ENCODE peak calls at places on chromosome 20, in eight cellular contexts. Y is AG04450, K is breast epithelium, O is fibroblast of the aortic adventitia, E is adrenal gland, X is Calu3, Z is left lung, N is PC-3. Q is an unnamed sample.

GRCh38 chr20:63129991-63130653 is 85.8 kb downstream of the YTHDF1 start:
- DNase-seq in Z (no peak), X (no peak), O (no peak), K (no peak), E (no peak), N (no peak), Y (no peak), Q (no peak)

GRCh38 chr20:31475032-31475431 is at the start of the genes DEFB124 and REM1:
- DNase-seq in X (no peak), O (no peak), N (no peak), E (no peak), Y (no peak), K (no peak), Z (peak), Q (no peak)

GRCh38 chr20:1331801-1332453 is 3.0 kb upstream of the SDCBP2 start:
- DNase-seq in N (no peak), X (no peak), E (peak), O (no peak), K (peak), Y (no peak), Z (no peak), Q (no peak)

GRCh38 chr20:53695797-53696527 is 102.3 kb upstream of the ZNF217 start:
- DNase-seq in K (no peak), E (no peak), Z (no peak), O (no peak), N (no peak), X (no peak), Y (no peak), Q (no peak)

GRCh38 chr20:63351380-63351700 is 9.8 kb downstream of the CHRNA4 start:
- DNase-seq in O (no peak), Y (no peak), Z (peak), K (no peak), X (no peak), N (no peak), E (no peak), Q (no peak)

GRCh38 chr20:20002101-20002998 is 14.8 kb upstream of the NAA20 start:
- DNase-seq in O (no peak), K (no peak), E (peak), Z (no peak), Y (no peak), X (no peak), N (peak), Q (no peak)

GRCh38 chr20:354298-354977 is 7.5 kb downstream of the NRSN2 start:
- DNase-seq in O (peak), Z (peak), X (peak), N (peak), Y (peak), K (peak), E (peak), Q (no peak)

GRCh38 chr20:11755071-11755881 is 162.4 kb upstream of the BTBD3 start:
- DNase-seq in E (no peak), N (peak), K (no peak), O (peak), X (no peak), Z (no peak), Y (no peak), Q (no peak)

GRCh38 chr20:33914871-33915270 is 78.8 kb upstream of the RALY start:
- DNase-seq in N (peak), O (peak), E (no peak), X (peak), K (no peak), Y (peak), Z (no peak), Q (no peak)

GRCh38 chr20:38673731-38674177 is 50.5 kb upstream of the SLC32A1 start:
- DNase-seq in E (no peak), X (no peak), O (no peak), Y (no peak), K (no peak), N (no peak), Z (no peak), Q (no peak)

GRCh38 chr20:24890286-24890685 is 58.8 kb upstream of the CST7 start:
- DNase-seq in Y (no peak), Z (no peak), N (no peak), O (no peak), E (no peak), X (no peak), K (no peak), Q (no peak)
- TF ChIP-seq CTCF in Y (no peak), Z (no peak), N (no peak), O (no peak), E (no peak), X (no peak), K (no peak), Q (no peak)

GRCh38 chr20:32534661-32535240 is 50.4 kb downstream of the NOL4L start:
- DNase-seq in N (no peak), X (no peak), Z (peak), K (no peak), E (no peak), O (no peak), Y (no peak), Q (no peak)

GRCh38 chr20:32537657-32538525 is 47.2 kb downstream of the NOL4L start:
- DNase-seq in N (no peak), E (no peak), Y (no peak), O (no peak), X (peak), Z (peak), K (no peak), Q (no peak)

GRCh38 chr20:32535953-32536823 is 48.9 kb downstream of the NOL4L start:
- DNase-seq in O (no peak), N (peak), Y (no peak), X (peak), Z (peak), K (no peak), E (no peak), Q (no peak)

GRCh38 chr20:32536861-32537656 is 48.1 kb downstream of the NOL4L start:
- DNase-seq in O (no peak), Z (peak), E (no peak), K (no peak), Y (no peak), X (peak), N (peak), Q (no peak)

DNA sequence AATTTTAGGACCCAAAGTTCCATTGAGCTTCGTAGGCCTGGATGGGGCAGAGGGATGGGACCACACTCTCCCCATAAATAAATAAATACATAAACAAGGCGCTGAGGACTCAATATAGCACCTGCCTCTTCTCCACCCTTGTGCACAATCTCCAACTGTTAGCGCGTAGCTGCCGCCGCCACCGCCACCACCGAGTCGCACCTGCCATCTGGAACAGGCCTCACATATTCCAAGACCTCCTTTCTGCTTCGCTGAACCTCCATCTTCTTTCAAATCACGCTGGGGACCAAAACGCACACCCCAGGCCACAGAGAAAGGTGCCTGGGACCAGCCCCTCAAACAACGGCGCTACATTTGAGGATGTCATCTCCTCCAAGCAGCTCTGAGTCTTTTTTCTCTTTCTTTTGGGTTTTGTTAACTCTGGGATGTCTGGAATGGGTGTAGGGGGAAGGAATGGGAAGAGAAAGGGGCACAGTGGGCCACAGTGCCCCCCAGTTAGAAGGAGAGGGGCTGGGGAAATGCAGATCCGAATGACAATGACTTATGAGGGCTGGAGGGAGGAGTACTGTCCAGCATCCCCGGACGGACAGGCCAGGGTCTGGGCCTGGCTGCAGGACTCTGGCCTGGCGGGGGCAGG is 49.7 kb downstream of the NOL4L start:
- DNase-seq in O (no peak), E (no peak), N (no peak), K (no peak), Y (no peak), Z (peak), X (no peak), Q (no peak)
- TF ChIP-seq CTCF in O (no peak), E (no peak), N (no peak), K (no peak), Y (no peak), Z (no peak), X (no peak), Q (no peak)

DNA sequence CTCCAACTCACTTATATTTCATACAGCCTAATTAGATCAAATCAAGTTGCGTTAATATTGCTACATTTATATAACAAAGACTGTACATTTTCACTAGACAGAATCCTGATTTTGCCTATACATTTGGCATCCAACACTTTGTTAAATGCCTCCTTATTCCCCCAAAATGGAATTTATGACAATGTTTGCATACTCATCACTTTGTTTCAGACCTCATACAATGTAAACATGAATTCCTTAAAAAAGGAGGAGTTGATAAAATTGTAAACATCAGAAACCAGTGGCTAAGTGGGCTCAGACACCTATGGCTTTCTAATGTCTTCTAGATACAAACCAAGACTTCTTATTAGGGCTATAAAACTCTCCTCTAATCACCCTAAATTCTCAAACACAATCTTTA is 87.3 kb downstream of the CHD6 start:
- DNase-seq in N (no peak), O (no peak), Y (no peak), K (no peak), X (no peak), Z (no peak), E (no peak), Q (no peak)
- TF ChIP-seq CTCF in N (no peak), O (no peak), Y (no peak), K (no peak), X (no peak), Z (no peak), E (no peak), Q (no peak)

GRCh38 chr20:46757754-46758678 is 48.6 kb downstream of the SLC2A10 start:
- DNase-seq in N (peak), O (peak), Z (no peak), K (peak), X (peak), E (peak), Y (no peak), Q (no peak)

GRCh38 chr20:46758929-46759669 is 49.6 kb downstream of the SLC2A10 start:
- DNase-seq in K (no peak), E (no peak), N (no peak), O (no peak), X (no peak), Y (no peak), Z (no peak), Q (no peak)

GRCh38 chr20:46757135-46757534 is 47.7 kb downstream of the SLC2A10 start:
- DNase-seq in N (no peak), X (no peak), O (no peak), Y (no peak), E (no peak), Z (no peak), K (no peak), Q (no peak)

GRCh38 chr20:46755483-46756417 is 46.3 kb downstream of the SLC2A10 start:
- DNase-seq in O (no peak), N (no peak), E (no peak), X (no peak), Z (no peak), K (no peak), Y (no peak), Q (no peak)

DNA sequence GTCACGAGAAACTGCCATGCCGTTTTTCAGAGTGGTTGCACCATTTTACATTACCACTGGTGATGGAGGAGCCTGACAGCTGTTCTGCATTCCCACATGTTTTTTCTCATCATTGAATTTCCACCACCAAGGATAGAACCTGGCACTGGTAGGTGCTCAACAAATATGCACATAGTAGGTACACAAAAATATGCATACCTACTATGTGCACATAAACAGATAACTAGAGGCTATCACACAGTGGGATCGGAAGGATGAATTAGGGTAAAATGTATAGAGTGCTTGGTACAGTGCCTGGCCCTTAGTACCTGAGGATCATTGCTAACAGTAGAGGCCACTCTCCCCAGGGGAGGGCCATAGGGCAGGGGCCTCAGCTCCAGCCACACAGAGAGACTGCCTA is 47.0 kb downstream of the SLC2A10 start:
- DNase-seq in N (no peak), Z (no peak), O (no peak), K (no peak), X (no peak), E (no peak), Y (no peak), Q (no peak)
- TF ChIP-seq CTCF in N (no peak), Z (no peak), O (no peak), K (no peak), X (no peak), E (no peak), Y (no peak), Q (no peak)

DNA sequence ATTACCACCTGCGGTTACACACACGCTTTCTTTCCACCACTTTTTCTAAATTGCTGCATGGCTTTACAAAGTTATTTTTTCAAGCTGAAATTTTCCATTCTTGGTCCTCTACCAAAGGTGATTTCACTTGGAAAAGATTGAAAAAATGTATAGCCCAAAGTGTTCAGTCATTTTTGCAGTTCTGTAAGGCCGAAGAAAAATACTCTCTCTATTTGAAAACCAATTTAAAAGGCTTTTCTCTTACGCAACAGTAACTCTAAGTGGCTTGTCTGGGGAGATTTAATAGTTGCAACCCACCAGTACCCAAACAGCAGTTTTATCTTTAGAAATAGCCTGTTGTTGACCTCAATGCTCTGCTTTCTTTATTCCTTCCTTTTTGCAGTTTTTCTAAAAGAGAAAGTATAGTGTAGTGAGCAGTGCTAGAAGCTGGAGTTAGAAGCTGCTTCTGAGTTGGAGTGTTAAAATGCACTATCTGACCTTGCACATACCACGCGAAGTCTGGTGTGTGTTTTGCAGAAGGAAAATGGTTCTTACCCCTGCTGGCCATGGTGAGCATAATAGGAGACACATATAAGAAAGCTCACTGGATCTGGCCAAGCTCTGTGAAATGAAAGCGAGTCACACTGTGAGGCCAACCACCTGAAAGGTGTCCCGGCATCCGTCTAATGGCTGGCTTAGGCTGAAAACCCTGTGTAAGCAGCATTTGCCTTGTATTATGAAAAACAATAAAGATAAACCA is 271.6 kb upstream of the PRND start:
- DNase-seq in K (no peak), E (no peak), O (peak), X (no peak), Z (no peak), Y (no peak), N (peak), Q (no peak)
- TF ChIP-seq CTCF in K (no peak), E (peak), O (peak), X (no peak), Z (no peak), Y (peak), N (peak), Q (peak)

GRCh38 chr20:41494451-41494850 is 123.7 kb downstream of the CHD6 start:
- DNase-seq in Z (no peak), O (no peak), E (no peak), K (no peak), X (no peak), N (no peak), Y (no peak), Q (no peak)

GRCh38 chr20:41499961-41500725 is 118.0 kb downstream of the CHD6 start:
- DNase-seq in X (no peak), Z (no peak), E (no peak), N (no peak), O (no peak), Y (no peak), K (no peak), Q (no peak)

GRCh38 chr20:41499064-41499463 is 119.1 kb downstream of the CHD6 start:
- DNase-seq in Y (no peak), E (no peak), O (no peak), K (no peak), Z (no peak), N (no peak), X (no peak), Q (no peak)

GRCh38 chr20:41501376-41501775 is 116.8 kb downstream of the CHD6 start:
- DNase-seq in X (no peak), N (no peak), K (no peak), E (no peak), Y (no peak), Z (no peak), O (peak), Q (no peak)

GRCh38 chr20:41497186-41497895 is 120.8 kb downstream of the CHD6 start:
- DNase-seq in Y (no peak), K (no peak), E (no peak), Z (no peak), X (no peak), N (no peak), O (no peak), Q (peak)
- TF ChIP-seq CTCF in Y (no peak), K (no peak), E (no peak), Z (no peak), X (no peak), N (no peak), O (no peak), Q (no peak)

DNA sequence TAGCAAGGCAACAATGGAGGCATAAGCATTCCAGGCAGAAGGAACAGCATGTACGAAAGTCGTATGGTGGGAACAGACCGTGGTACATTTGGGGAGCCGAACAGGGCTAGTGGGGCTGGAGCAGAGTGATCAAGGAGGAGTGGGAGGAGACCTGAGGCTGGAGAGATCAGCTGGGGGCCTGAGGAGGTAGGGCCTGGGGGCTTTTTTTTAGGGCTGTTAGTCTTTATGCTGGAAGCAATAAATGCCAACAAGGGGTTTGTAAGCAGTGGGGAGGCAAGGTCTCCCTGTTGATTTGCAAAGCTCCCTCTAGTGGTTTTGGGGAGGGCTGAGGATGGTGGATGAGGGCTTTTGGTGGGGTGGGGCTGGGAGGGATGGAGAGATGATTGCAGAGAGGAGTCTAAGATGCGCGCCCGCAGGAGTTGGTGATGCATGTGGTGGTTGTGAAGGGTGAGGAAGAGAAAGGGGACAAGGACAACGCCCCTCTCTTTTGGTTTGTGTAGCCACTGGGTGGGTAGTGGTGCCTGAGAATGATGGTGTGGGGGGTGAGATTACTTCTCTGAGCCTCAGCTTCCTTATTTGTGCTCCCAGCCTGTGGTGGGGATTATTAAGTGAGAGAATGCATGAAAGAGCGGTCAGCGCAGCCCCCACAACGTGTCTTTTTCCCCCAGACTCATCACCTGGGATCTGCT is 74.1 kb upstream of the TOX2 start:
- DNase-seq in X (peak), K (no peak), N (peak), E (peak), Z (no peak), O (peak), Y (no peak), Q (no peak)
- TF ChIP-seq CTCF in X (peak), K (no peak), N (peak), E (peak), Z (no peak), O (peak), Y (peak), Q (peak)

GRCh38 chr20:57936636-57937310 is 227.0 kb upstream of the PMEPA1 start:
- DNase-seq in X (no peak), Y (no peak), O (no peak), Z (no peak), E (no peak), K (no peak), N (no peak), Q (no peak)

GRCh38 chr20:57940376-57940775 is 230.6 kb upstream of the PMEPA1 start:
- DNase-seq in O (no peak), N (no peak), Y (no peak), E (no peak), X (no peak), Z (no peak), K (no peak), Q (no peak)

GRCh38 chr20:57941121-57941522 is 231.3 kb upstream of the PMEPA1 start:
- DNase-seq in E (no peak), N (peak), O (no peak), Z (no peak), Y (no peak), X (peak), K (no peak), Q (no peak)

GRCh38 chr20:57939499-57939898 is 229.7 kb upstream of the PMEPA1 start:
- DNase-seq in Z (no peak), K (no peak), E (no peak), N (peak), O (no peak), X (no peak), Y (no peak), Q (no peak)

DNA sequence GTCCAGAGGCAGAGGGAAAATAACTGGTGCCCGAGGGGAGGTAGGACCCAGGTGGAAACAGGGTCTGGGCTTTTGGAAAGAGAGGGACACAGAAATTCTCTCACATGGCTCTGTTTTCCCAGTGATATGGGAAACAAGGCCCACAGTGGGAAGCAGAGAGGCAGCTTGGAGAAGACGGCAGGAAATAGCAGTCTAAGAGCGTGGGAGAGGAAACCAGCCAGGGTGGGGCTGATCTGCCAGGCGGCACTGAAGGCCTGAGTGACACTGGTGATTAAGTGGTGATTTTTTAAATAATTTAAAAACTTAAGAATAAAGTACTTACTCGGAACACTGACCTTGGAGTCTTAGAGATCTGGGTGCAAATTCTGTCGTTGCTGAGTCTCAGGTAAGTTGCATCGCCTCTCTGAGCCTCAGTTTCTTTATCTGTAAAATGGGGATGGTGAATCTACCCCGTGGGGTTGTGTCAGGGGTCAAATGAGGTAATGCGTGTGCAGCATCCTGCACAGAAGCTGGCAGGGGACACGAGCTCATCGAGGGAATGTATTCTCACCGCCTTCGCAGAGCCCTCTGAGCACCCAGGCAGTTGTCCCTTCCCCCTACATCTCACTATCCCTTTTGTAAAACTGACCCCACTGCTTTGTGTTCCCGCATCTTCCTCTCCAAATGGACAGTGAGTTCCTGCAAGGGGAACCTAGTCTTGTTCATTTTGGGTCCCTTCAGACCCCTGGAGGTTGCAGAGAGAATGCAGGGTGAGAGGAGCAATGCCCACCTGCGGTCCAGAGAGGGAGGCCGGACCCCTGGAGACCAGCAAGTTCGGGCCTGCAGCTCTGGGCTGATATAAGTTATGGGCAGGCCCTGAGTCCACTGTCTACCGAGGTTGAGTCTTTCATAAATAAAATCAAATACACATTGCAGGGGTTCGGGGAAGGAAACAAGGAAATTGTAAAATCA is 228.6 kb upstream of the PMEPA1 start:
- DNase-seq in Z (no peak), O (no peak), X (no peak), K (no peak), E (no peak), N (no peak), Y (no peak), Q (no peak)
- TF ChIP-seq CTCF in Z (no peak), O (no peak), X (peak), K (no peak), E (no peak), N (peak), Y (no peak), Q (no peak)